ENCODE peak calls at places on chromosomes 4 and X, in nine cellular contexts. Q is left colon; X is HCT116; L is CD4-positive, alpha-beta T cell; I is A549; W is psoas muscle; D is activated CD8-positive, alpha-beta T cell treated with anti-CD3 and anti-CD28 coated beads for 36 hours; J is activated CD4-positive, CD25-positive, alpha-beta regulatory T cell treated with anti-CD3 and anti-CD28 coated beads, Interleukin-2, amount 50 U/mL, for 24 hours; F is right cardiac atrium. K is an unnamed sample.

GRCh38 chr4:71212216-71212615 is 126.6 kb upstream of the SLC4A4 start:
- ATAC-seq in W (no peak), Q (peak), X (no peak), J (no peak), I (no peak), D (no peak), F (no peak), L (no peak), K (no peak)

GRCh38 chr4:60724623-60725022 is 475.5 kb upstream of the ADGRL3 start:
- ATAC-seq in I (no peak), X (no peak), D (no peak), Q (no peak), F (peak), J (no peak), L (no peak), W (no peak), K (no peak)

GRCh38 chrX:95330292-95330691 is 1354.3 kb upstream of the DIAPH2 start:
- ATAC-seq in F (no peak), W (no peak), X (no peak), I (no peak), Q (no peak), J (no peak), D (no peak), L (no peak), K (no peak)

GRCh38 chr4:85787133-85787532 is 312.2 kb downstream of the ARHGAP24 start:
- ATAC-seq in F (no peak), L (no peak), I (no peak), Q (no peak), W (no peak), D (no peak), J (no peak), X (no peak), K (peak)

GRCh38 chr4:153142700-153143438 is 61.4 kb upstream of the TRIM2 start:
- ATAC-seq in W (peak), L (peak), I (peak), Q (peak), X (peak), J (peak), F (peak), D (peak), K (peak)

GRCh38 chr4:14254252-14254651 is 626.7 kb upstream of the BOD1L1 start:
- ATAC-seq in D (no peak), Q (peak), I (no peak), X (no peak), W (no peak), F (no peak), J (no peak), L (no peak), K (no peak)

GRCh38 chr4:130028552-130028951 is 932.6 kb downstream of the C4orf33 start:
- ATAC-seq in X (no peak), L (no peak), F (peak), Q (no peak), I (no peak), J (no peak), D (no peak), W (no peak), K (no peak)

GRCh38 chr4:11098461-11098860 is 330.2 kb downstream of the HS3ST1 start:
- ATAC-seq in D (no peak), W (no peak), L (no peak), F (no peak), I (no peak), Q (no peak), X (no peak), J (no peak), K (no peak)

GRCh38 chr4:73945674-73946449 is 36.0 kb downstream of the PF4 start:
- ATAC-seq in L (no peak), Q (no peak), D (no peak), X (no peak), J (no peak), F (no peak), I (no peak), W (no peak), K (no peak)

GRCh38 chr4:26326791-26327190 is 6.0 kb downstream of the RBPJ start:
- ATAC-seq in W (no peak), L (no peak), D (no peak), Q (no peak), X (peak), I (no peak), F (no peak), J (no peak), K (no peak)

GRCh38 chr4:148286043-148286442 is 156.2 kb downstream of the NR3C2 start:
- ATAC-seq in D (no peak), X (no peak), L (no peak), I (no peak), F (peak), Q (peak), W (no peak), J (no peak), K (no peak)

GRCh38 chr4:86965019-86965976 is 30.5 kb downstream of the AFF1 start:
- ATAC-seq in X (no peak), L (no peak), D (peak), J (no peak), F (no peak), I (no peak), W (no peak), Q (no peak), K (no peak)

GRCh38 chr4:185805979-185806378 is 6.0 kb downstream of the SORBS2 start:
- ATAC-seq in X (no peak), W (no peak), I (no peak), J (no peak), D (no peak), L (no peak), Q (no peak), F (peak), K (no peak)

GRCh38 chr4:184039963-184040383 is 134.9 kb downstream of the STOX2 start:
- ATAC-seq in L (no peak), I (no peak), X (no peak), F (peak), W (no peak), J (no peak), D (peak), Q (no peak), K (no peak)

GRCh38 chr4:4775493-4776004 is 83.9 kb upstream of the MSX1 start:
- ATAC-seq in L (no peak), Q (no peak), D (no peak), I (no peak), F (peak), J (no peak), W (no peak), X (no peak), K (no peak)

GRCh38 chrX:16750136-16750535 is 30.7 kb downstream of the SYAP1 start:
- ATAC-seq in W (no peak), F (no peak), Q (no peak), L (no peak), X (no peak), D (no peak), J (no peak), I (no peak), K (no peak)

GRCh38 chr4:53688186-53688790 is 97.0 kb upstream of the LNX1 start:
- ATAC-seq in I (peak), W (peak), L (no peak), F (no peak), D (peak), Q (no peak), X (no peak), J (peak), K (no peak)

K was measured in gastroesophageal sphincter.